ENCODE peak calls at places on chromosomes 5 and 9, in eight cellular contexts. One of them, this sample, is unnamed.

GRCh38 chr5:135012033-135012588 is 21.9 kb downstream of the PITX1 start:
- DNase-seq in T-helper 17 cell: no peak
- DNase-seq in mesenchymal stem cell: no peak
- DNase-seq in HT-29: no peak
- DNase-seq in DMS153: no peak
- DNase-seq in ACHN: no peak
- DNase-seq in memory B cell: no peak
- DNase-seq in activated T-helper 1 cell treated with Interleukin-2 at 50 U/mL for 16 hours: no peak
- DNase-seq in this sample: no peak

GRCh38 chr5:68673451-68674180 is 420.2 kb upstream of the SLC30A5 start:
- DNase-seq in T-helper 17 cell: no peak
- DNase-seq in mesenchymal stem cell: no peak
- DNase-seq in HT-29: no peak
- DNase-seq in DMS153: no peak
- DNase-seq in ACHN: no peak
- DNase-seq in memory B cell: no peak
- DNase-seq in activated T-helper 1 cell treated with Interleukin-2 at 50 U/mL for 16 hours: no peak
- DNase-seq in this sample: no peak

GRCh38 chr5:16713386-16713928 is 96.7 kb upstream of the RETREG1 start:
- DNase-seq in T-helper 17 cell: no peak
- DNase-seq in mesenchymal stem cell: peak; percentile 35
- DNase-seq in HT-29: no peak
- DNase-seq in DMS153: no peak
- DNase-seq in ACHN: no peak
- DNase-seq in memory B cell: no peak
- DNase-seq in activated T-helper 1 cell treated with Interleukin-2 at 50 U/mL for 16 hours: no peak
- DNase-seq in this sample: peak; percentile 15

GRCh38 chr5:172380261-172380991 is 73.9 kb downstream of the SH3PXD2B start:
- DNase-seq in T-helper 17 cell: no peak
- DNase-seq in mesenchymal stem cell: no peak
- DNase-seq in HT-29: no peak
- DNase-seq in DMS153: no peak
- DNase-seq in ACHN: no peak
- DNase-seq in memory B cell: no peak
- DNase-seq in activated T-helper 1 cell treated with Interleukin-2 at 50 U/mL for 16 hours: no peak
- DNase-seq in this sample: no peak

GRCh38 chr5:111694183-111694582 is 62.8 kb downstream of the NREP start:
- DNase-seq in T-helper 17 cell: no peak
- DNase-seq in mesenchymal stem cell: peak; percentile 90
- DNase-seq in HT-29: no peak
- DNase-seq in DMS153: no peak
- DNase-seq in ACHN: no peak
- DNase-seq in memory B cell: no peak
- DNase-seq in activated T-helper 1 cell treated with Interleukin-2 at 50 U/mL for 16 hours: no peak
- DNase-seq in this sample: peak; percentile 96

GRCh38 chr5:387491-388265 is 55.3 kb upstream of the EXOC3 start:
- DNase-seq in T-helper 17 cell: no peak
- DNase-seq in mesenchymal stem cell: no peak
- DNase-seq in HT-29: no peak
- DNase-seq in DMS153: no peak
- DNase-seq in ACHN: no peak
- DNase-seq in memory B cell: no peak
- DNase-seq in activated T-helper 1 cell treated with Interleukin-2 at 50 U/mL for 16 hours: no peak
- DNase-seq in this sample: no peak

GRCh38 chr5:141567513-141568117 is 51.2 kb downstream of the DIAPH1 start:
- DNase-seq in T-helper 17 cell: no peak
- DNase-seq in mesenchymal stem cell: peak; percentile 37
- DNase-seq in HT-29: peak; percentile 22
- DNase-seq in DMS153: no peak
- DNase-seq in ACHN: no peak
- DNase-seq in memory B cell: no peak
- DNase-seq in activated T-helper 1 cell treated with Interleukin-2 at 50 U/mL for 16 hours: no peak
- DNase-seq in this sample: no peak

GRCh38 chr9:89658401-89658800 is 53.6 kb downstream of the GADD45G start:
- DNase-seq in T-helper 17 cell: no peak
- DNase-seq in mesenchymal stem cell: no peak
- DNase-seq in HT-29: no peak
- DNase-seq in DMS153: no peak
- DNase-seq in ACHN: no peak
- DNase-seq in memory B cell: no peak
- DNase-seq in activated T-helper 1 cell treated with Interleukin-2 at 50 U/mL for 16 hours: no peak
- DNase-seq in this sample: no peak

GRCh38 chr5:6279607-6280006 is 98.7 kb downstream of the MED10 start:
- DNase-seq in T-helper 17 cell: no peak
- DNase-seq in mesenchymal stem cell: no peak
- DNase-seq in HT-29: no peak
- DNase-seq in DMS153: no peak
- DNase-seq in ACHN: no peak
- DNase-seq in memory B cell: no peak
- DNase-seq in activated T-helper 1 cell treated with Interleukin-2 at 50 U/mL for 16 hours: no peak
- DNase-seq in this sample: no peak

GRCh38 chr5:171957591-171958251 is 48.7 kb downstream of the FBXW11 start:
- DNase-seq in T-helper 17 cell: no peak
- DNase-seq in mesenchymal stem cell: no peak
- DNase-seq in HT-29: no peak
- DNase-seq in DMS153: no peak
- DNase-seq in ACHN: no peak
- DNase-seq in memory B cell: no peak
- DNase-seq in activated T-helper 1 cell treated with Interleukin-2 at 50 U/mL for 16 hours: no peak
- DNase-seq in this sample: no peak

GRCh38 chr9:125401317-125401716 is 139.7 kb downstream of the GAPVD1 start:
- DNase-seq in T-helper 17 cell: no peak
- DNase-seq in mesenchymal stem cell: no peak
- DNase-seq in HT-29: no peak
- DNase-seq in DMS153: no peak
- DNase-seq in ACHN: no peak
- DNase-seq in memory B cell: no peak
- DNase-seq in activated T-helper 1 cell treated with Interleukin-2 at 50 U/mL for 16 hours: no peak
- DNase-seq in this sample: peak; percentile 16

GRCh38 chr5:33362915-33363314 is 77.8 kb upstream of the TARS1 start:
- DNase-seq in T-helper 17 cell: no peak
- DNase-seq in mesenchymal stem cell: peak; percentile 85
- DNase-seq in HT-29: no peak
- DNase-seq in DMS153: no peak
- DNase-seq in ACHN: no peak
- DNase-seq in memory B cell: no peak
- DNase-seq in activated T-helper 1 cell treated with Interleukin-2 at 50 U/mL for 16 hours: no peak
- DNase-seq in this sample: peak; percentile 89

GRCh38 chr5:127324756-127325155 is 34.2 kb downstream of the MEGF10 start:
- DNase-seq in T-helper 17 cell: no peak
- DNase-seq in mesenchymal stem cell: no peak
- DNase-seq in HT-29: no peak
- DNase-seq in DMS153: no peak
- DNase-seq in ACHN: no peak
- DNase-seq in memory B cell: no peak
- DNase-seq in activated T-helper 1 cell treated with Interleukin-2 at 50 U/mL for 16 hours: no peak
- DNase-seq in this sample: no peak

GRCh38 chr5:96142786-96143434 is 181.3 kb upstream of the ELL2 start:
- DNase-seq in T-helper 17 cell: no peak
- DNase-seq in mesenchymal stem cell: peak; percentile 69
- DNase-seq in HT-29: peak; percentile 14
- DNase-seq in DMS153: no peak
- DNase-seq in ACHN: no peak
- DNase-seq in memory B cell: no peak
- DNase-seq in activated T-helper 1 cell treated with Interleukin-2 at 50 U/mL for 16 hours: no peak
- DNase-seq in this sample: peak; percentile 66